ENCODE peak calls at places on chromosome 6, in eight cellular contexts. J, Q, B, G, K, E, U and S are unnamed samples.

GRCh38 chr6:136149311-136149710 is 100.8 kb downstream of the MTFR2 start:
- DNase-seq in J (no peak), Q (no peak), B (no peak), G (no peak), K (no peak), E (no peak), U (no peak), S (no peak)

GRCh38 chr6:157791461-157791860 is 31.6 kb upstream of the SNX9 start:
- DNase-seq in J (no peak), Q (no peak), B (no peak), G (no peak), K (no peak), E (no peak), U (no peak), S (no peak)

GRCh38 chr6:38161754-38162492 is 342.4 kb downstream of the ZFAND3 start:
- DNase-seq in J (no peak), Q (no peak), B (no peak), G (no peak), K (no peak), E (no peak), U (no peak), S (no peak)

GRCh38 chr6:118660218-118660569 is 8.8 kb upstream of the CEP85L start:
- DNase-seq in J (peak), Q (peak), B (peak), G (no peak), K (no peak), E (no peak), U (no peak), S (no peak)

GRCh38 chr6:141580988-141581387 is 551.7 kb upstream of the GJE1 start:
- DNase-seq in J (no peak), Q (peak), B (no peak), G (no peak), K (peak), E (no peak), U (no peak), S (peak)

GRCh38 chr6:13063300-13063918 is 264.9 kb downstream of the TBC1D7 start:
- DNase-seq in J (no peak), Q (peak), B (no peak), G (no peak), K (no peak), E (no peak), U (no peak), S (no peak)

GRCh38 chr6:82363368-82364086 is at the start of gene TPBG:
- DNase-seq in J (no peak), Q (peak), B (peak), G (peak), K (peak), E (no peak), U (no peak), S (peak)

GRCh38 chr6:3147914-3148757 is 9.2 kb downstream of the TUBB2A start:
- DNase-seq in J (no peak), Q (no peak), B (no peak), G (no peak), K (no peak), E (no peak), U (no peak), S (no peak)

GRCh38 chr6:6788394-6789020 is 200.0 kb downstream of the LY86 start:
- DNase-seq in J (no peak), Q (no peak), B (no peak), G (no peak), K (no peak), E (no peak), U (no peak), S (no peak)

GRCh38 chr6:30463651-30464618 is 25.4 kb upstream of the HLA-E start:
- DNase-seq in J (peak), Q (peak), B (no peak), G (no peak), K (peak), E (no peak), U (no peak), S (no peak)